ENCODE peak calls at places on chromosomes 3 and 15, in seven cellular contexts. H is RWPE2; E is Karpas-422; L is SK-N-SH; T is fibroblast of lung; V is effector memory CD4-positive, alpha-beta T cell; N is astrocyte. A is an unnamed sample.

GRCh38 chr3:108150200-108150599 is 59.4 kb upstream of the CD47 start:
- DNase-seq in V (no peak), T (no peak), H (no peak), L (peak; percentile 62), E (no peak), N (no peak), A (no peak)

GRCh38 chr15:65619636-65620290 is 2.0 kb upstream of the SLC24A1 start:
- DNase-seq in L (peak; percentile 36), T (no peak), N (no peak), V (no peak), H (no peak), E (no peak), A (no peak)

GRCh38 chr3:114668099-114668498 is 374.3 kb downstream of the TIGIT start:
- DNase-seq in L (no peak), H (no peak), T (no peak), V (no peak), N (no peak), E (no peak), A (no peak)

GRCh38 chr3:123688241-123688747 is 103.4 kb upstream of the HACD2 start:
- DNase-seq in V (no peak), E (no peak), T (peak; percentile 97), H (no peak), L (no peak), N (peak; percentile 96), A (no peak)

GRCh38 chr15:45795487-45796069 is 160.7 kb downstream of the SQOR start:
- DNase-seq in N (no peak), V (no peak), T (no peak), H (no peak), L (peak; percentile 35), E (peak; percentile 83), A (peak; percentile 20)

GRCh38 chr3:71360694-71361093 is 222.8 kb downstream of the FOXP1 start:
- DNase-seq in H (no peak), T (no peak), E (peak; percentile 87), N (no peak), V (no peak), L (no peak), A (no peak)

GRCh38 chr15:60299452-60300047 is 98.2 kb downstream of the ANXA2 start:
- DNase-seq in L (peak; percentile 44), V (no peak), T (peak; percentile 30), E (no peak), N (peak; percentile 23), H (no peak), A (no peak)

GRCh38 chr3:45182915-45183881 is 37.0 kb upstream of the CDCP1 start:
- DNase-seq in T (peak; percentile 76), L (no peak), E (no peak), N (peak; percentile 59), V (no peak), H (peak; percentile 91), A (no peak)

GRCh38 chr3:143835312-143835711 is 13.0 kb downstream of the SLC9A9 start:
- DNase-seq in L (no peak), E (no peak), H (no peak), T (no peak), V (no peak), N (no peak), A (no peak)

GRCh38 chr15:99249270-99249817 is at the start of gene TTC23:
- DNase-seq in H (no peak), E (peak; percentile 73), L (no peak), T (peak; percentile 92), N (peak; percentile 90), V (no peak), A (no peak)

GRCh38 chr15:44726568-44727461 is 9.5 kb upstream of the TRIM69 start:
- DNase-seq in T (peak; percentile 93), V (peak; percentile 74), E (peak; percentile 96), N (peak; percentile 91), H (no peak), L (no peak), A (peak; percentile 86)

GRCh38 chr3:126311338-126311978 is 45.8 kb downstream of the KLF15 start:
- DNase-seq in T (no peak), N (no peak), V (no peak), H (no peak), L (no peak), E (no peak), A (no peak)

GRCh38 chr15:64681424-64682024 is 93.9 kb downstream of the RBPMS2 start:
- DNase-seq in E (peak; percentile 71), L (peak; percentile 89), H (no peak), N (peak; percentile 35), V (no peak), T (peak; percentile 53), A (no peak)

GRCh38 chr3:150242220-150242938 is 165.7 kb upstream of the TSC22D2 start:
- DNase-seq in E (no peak), L (no peak), V (no peak), T (peak; percentile 84), N (peak; percentile 78), H (no peak), A (no peak)

GRCh38 chr3:56966509-56966908 is 94.0 kb upstream of the SPATA12 start:
- DNase-seq in N (no peak), H (no peak), T (no peak), E (no peak), V (no peak), L (no peak), A (no peak)

GRCh38 chr3:31790516-31791148 is 190.4 kb downstream of the OSBPL10 start:
- DNase-seq in H (no peak), T (no peak), L (no peak), E (no peak), V (no peak), N (no peak), A (no peak)

GRCh38 chr15:90201150-90201943 is at the start of gene SEMA4B:
- DNase-seq in T (peak; percentile 57), E (peak; percentile 92), V (peak; percentile 59), H (peak; percentile 76), N (peak; percentile 22), L (peak; percentile 95), A (peak; percentile 83)

GRCh38 chr3:36729204-36730056 is 34.9 kb downstream of the DCLK3 start:
- DNase-seq in L (peak; percentile 54), H (no peak), T (peak; percentile 49), V (no peak), N (peak; percentile 43), E (peak; percentile 81), A (peak; percentile 29)

GRCh38 chr3:197373096-197373495 is 74.7 kb upstream of the DLG1 start:
- DNase-seq in T (no peak), H (no peak), L (no peak), E (no peak), N (no peak), V (no peak), A (no peak)

GRCh38 chr3:197372076-197372661 is 73.8 kb upstream of the DLG1 start:
- DNase-seq in N (peak; percentile 98), H (peak; percentile 90), T (peak; percentile 97), L (no peak), E (no peak), V (no peak), A (no peak)

GRCh38 chr3:197368821-197369220 is 70.4 kb upstream of the DLG1 start:
- DNase-seq in T (no peak), L (no peak), N (no peak), H (no peak), E (no peak), V (no peak), A (no peak)

GRCh38 chr3:197369545-197369944 is 71.1 kb upstream of the DLG1 start:
- DNase-seq in T (no peak), H (no peak), L (no peak), E (no peak), N (no peak), V (no peak), A (no peak)

GRCh38 chr3:197371521-197372075 is 73.2 kb upstream of the DLG1 start:
- DNase-seq in H (no peak), E (no peak), L (no peak), N (peak; percentile 63), V (no peak), T (peak; percentile 68), A (no peak)
- H3K27ac ChIP-seq in H (peak overlapping the region; percentile 87), E (no peak overlapping the region), L (peak overlapping the region; percentile 48), N (peak overlapping the region; percentile 63), V (no peak overlapping the region), T (peak overlapping the region; percentile 29), A (no peak overlapping the region)

DNA sequence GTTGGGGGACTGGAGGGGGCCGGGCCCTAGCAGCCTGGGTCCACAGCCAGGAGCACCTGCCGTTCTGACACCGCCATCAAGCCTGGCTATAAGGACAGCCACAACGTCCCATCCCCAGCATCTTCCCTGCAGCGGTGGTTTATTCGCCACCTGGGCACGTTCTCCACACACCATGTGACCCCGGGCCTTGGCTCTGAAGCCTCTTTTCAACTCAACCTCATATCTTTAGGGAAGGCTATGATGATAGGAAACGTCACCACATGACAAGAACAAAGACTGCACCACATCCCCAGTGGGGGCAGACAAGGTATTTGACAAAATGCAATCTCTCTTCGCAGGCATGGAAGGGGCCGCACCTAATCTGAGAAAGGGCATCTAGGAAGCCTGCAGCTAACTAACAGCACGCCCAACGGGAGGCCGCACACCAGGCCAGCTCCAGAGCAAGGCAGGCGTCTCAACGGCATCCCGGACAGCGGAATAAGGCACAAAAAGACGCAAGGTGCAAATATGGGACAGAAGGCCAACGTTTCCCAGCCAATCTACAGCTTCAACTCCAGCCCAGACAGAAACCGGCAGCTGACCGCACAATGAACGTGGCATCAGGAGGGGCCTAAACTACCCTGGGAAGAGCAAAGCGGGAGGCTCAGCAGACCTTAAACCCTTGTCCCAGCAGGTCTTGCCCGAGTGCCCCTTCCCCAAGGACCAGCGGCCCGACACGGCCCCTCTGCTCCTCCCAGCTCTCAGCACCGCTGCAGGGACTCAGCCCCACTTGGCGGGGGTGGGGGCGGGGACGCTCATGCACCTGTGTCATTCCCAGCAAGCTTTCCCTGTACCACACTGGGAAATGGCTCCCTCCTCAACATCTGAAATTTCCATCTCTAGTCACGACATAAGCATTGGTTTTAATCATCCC is 41.9 kb downstream of the NIPA2 start:
- DNase-seq in N (no peak), T (no peak), L (no peak), V (no peak), H (no peak), E (no peak), A (no peak)
- H3K36me3 ChIP-seq in N (peaks cover 16% of the 10 kb centered on the region), T (peaks cover 15% of the 10 kb centered on the region), L (peaks cover 15% of the 10 kb centered on the region), V (no peaks in the 10 kb centered on the region), H (peaks cover 76% of the 10 kb centered on the region), E (no peaks in the 10 kb centered on the region), A (no peaks in the 10 kb centered on the region)

GRCh38 chr15:42332331-42332730 is 27.0 kb upstream of the CAPN3 start:
- DNase-seq in T (peak; percentile 47), L (no peak), N (peak; percentile 36), H (no peak), E (no peak), V (no peak), A (no peak)
- H3K27ac ChIP-seq in T (no peak overlapping the region), L (no peak overlapping the region), N (no peak overlapping the region), H (peak overlapping the region; percentile 51), E (no peak overlapping the region), V (no peak overlapping the region), A (no peak overlapping the region)

DNA sequence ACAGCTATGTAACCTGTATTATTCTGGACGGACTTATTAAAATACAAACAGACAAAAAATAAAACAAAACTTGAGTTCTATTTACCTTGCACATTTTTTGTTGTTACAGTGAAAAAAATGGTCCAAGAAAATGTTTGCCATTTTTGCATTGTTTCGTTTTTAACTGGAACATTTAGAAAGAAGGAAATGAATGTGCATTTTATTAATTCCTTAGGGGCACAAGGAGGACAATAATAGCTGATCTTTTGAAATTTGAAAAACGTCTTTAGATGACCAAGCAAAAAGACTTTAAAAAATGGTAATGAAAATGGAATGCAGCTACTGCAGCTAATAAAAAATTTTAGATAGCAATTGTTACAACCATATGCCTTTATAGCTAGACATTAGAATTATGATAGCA is 17.1 kb downstream of the LMOD3 start:
- DNase-seq in L (no peak), E (no peak), H (no peak), N (no peak), T (no peak), V (no peak), A (no peak)
- H3K36me3 ChIP-seq in L (peaks cover 45% of the 10 kb centered on the region), E (peaks cover 6% of the 10 kb centered on the region), H (peaks cover 50% of the 10 kb centered on the region), N (peaks cover 44% of the 10 kb centered on the region), T (peaks cover 8% of the 10 kb centered on the region), V (peaks cover 37% of the 10 kb centered on the region), A (peaks cover 58% of the 10 kb centered on the region)

A was measured in CD4-positive, CD25-positive, alpha-beta regulatory T cell.